ENCODE peak calls at places on chromosome 11, in six cellular contexts. One of them, this sample, is unnamed.

GRCh38 chr11:35116762-35117588 is 22.0 kb upstream of the CD44 start:
- DNase-seq in OCI-LY7: no peak
- DNase-seq in non-pigmented ciliary epithelial cell: no peak
- DNase-seq in H9: no peak
- DNase-seq in chondrocyte: no peak
- DNase-seq in activated T-cell treated with anti-CD3 and anti-CD28 coated beads for 1 hour: no peak
- DNase-seq in this sample: no peak

GRCh38 chr11:88231894-88232482 is 56.7 kb upstream of the RAB38 start:
- DNase-seq in OCI-LY7: peak
- DNase-seq in non-pigmented ciliary epithelial cell: peak
- DNase-seq in H9: no peak
- DNase-seq in chondrocyte: no peak
- DNase-seq in activated T-cell treated with anti-CD3 and anti-CD28 coated beads for 1 hour: no peak
- DNase-seq in this sample: no peak

GRCh38 chr11:16086229-16086628 is 270.1 kb downstream of the SOX6 start:
- DNase-seq in OCI-LY7: no peak
- DNase-seq in non-pigmented ciliary epithelial cell: no peak
- DNase-seq in H9: no peak
- DNase-seq in chondrocyte: no peak
- DNase-seq in activated T-cell treated with anti-CD3 and anti-CD28 coated beads for 1 hour: no peak
- DNase-seq in this sample: peak

GRCh38 chr11:126415669-126416420 is 60.4 kb downstream of the ST3GAL4 start:
- DNase-seq in OCI-LY7: no peak
- DNase-seq in non-pigmented ciliary epithelial cell: no peak
- DNase-seq in H9: no peak
- DNase-seq in chondrocyte: no peak
- DNase-seq in activated T-cell treated with anti-CD3 and anti-CD28 coated beads for 1 hour: no peak
- DNase-seq in this sample: no peak

GRCh38 chr11:1391165-1392010 is 1.7 kb downstream of the BRSK2 start:
- DNase-seq in OCI-LY7: no peak
- DNase-seq in non-pigmented ciliary epithelial cell: no peak
- DNase-seq in H9: peak
- DNase-seq in chondrocyte: no peak
- DNase-seq in activated T-cell treated with anti-CD3 and anti-CD28 coated beads for 1 hour: no peak
- DNase-seq in this sample: no peak

GRCh38 chr11:106424111-106424510 is 346.6 kb downstream of the AASDHPPT start:
- DNase-seq in OCI-LY7: no peak
- DNase-seq in non-pigmented ciliary epithelial cell: peak
- DNase-seq in H9: no peak
- DNase-seq in chondrocyte: no peak
- DNase-seq in activated T-cell treated with anti-CD3 and anti-CD28 coated beads for 1 hour: no peak
- DNase-seq in this sample: peak

GRCh38 chr11:73493838-73494598 is 103.9 kb downstream of the FAM168A start:
- DNase-seq in OCI-LY7: no peak
- DNase-seq in non-pigmented ciliary epithelial cell: peak
- DNase-seq in H9: peak
- DNase-seq in chondrocyte: no peak
- DNase-seq in activated T-cell treated with anti-CD3 and anti-CD28 coated beads for 1 hour: no peak
- DNase-seq in this sample: no peak

GRCh38 chr11:75350743-75351540 is 519 bp downstream of the ARRB1 start:
- DNase-seq in OCI-LY7: no peak
- DNase-seq in non-pigmented ciliary epithelial cell: no peak
- DNase-seq in H9: peak
- DNase-seq in chondrocyte: no peak
- DNase-seq in activated T-cell treated with anti-CD3 and anti-CD28 coated beads for 1 hour: peak
- DNase-seq in this sample: no peak

GRCh38 chr11:58028687-58029411 is 1.9 kb upstream of the OR6Q1 start:
- DNase-seq in OCI-LY7: no peak
- DNase-seq in non-pigmented ciliary epithelial cell: no peak
- DNase-seq in H9: no peak
- DNase-seq in chondrocyte: no peak
- DNase-seq in activated T-cell treated with anti-CD3 and anti-CD28 coated beads for 1 hour: no peak
- DNase-seq in this sample: no peak

GRCh38 chr11:2551131-2551530 is 106.3 kb downstream of the KCNQ1 start:
- DNase-seq in OCI-LY7: no peak
- DNase-seq in non-pigmented ciliary epithelial cell: no peak
- DNase-seq in H9: no peak
- DNase-seq in chondrocyte: peak
- DNase-seq in activated T-cell treated with anti-CD3 and anti-CD28 coated beads for 1 hour: no peak
- DNase-seq in this sample: peak

GRCh38 chr11:111573821-111574249 is 28.4 kb upstream of the SIK2 start:
- DNase-seq in OCI-LY7: no peak
- DNase-seq in non-pigmented ciliary epithelial cell: no peak
- DNase-seq in H9: no peak
- DNase-seq in chondrocyte: no peak
- DNase-seq in activated T-cell treated with anti-CD3 and anti-CD28 coated beads for 1 hour: no peak
- DNase-seq in this sample: no peak

GRCh38 chr11:117068303-117068860 is 29.8 kb downstream of the SIK3 start:
- DNase-seq in OCI-LY7: no peak
- DNase-seq in non-pigmented ciliary epithelial cell: no peak
- DNase-seq in H9: no peak
- DNase-seq in chondrocyte: no peak
- DNase-seq in activated T-cell treated with anti-CD3 and anti-CD28 coated beads for 1 hour: no peak
- DNase-seq in this sample: no peak

GRCh38 chr11:95229199-95230053 is 1.6 kb downstream of the SESN3 start:
- DNase-seq in OCI-LY7: no peak
- DNase-seq in non-pigmented ciliary epithelial cell: no peak
- DNase-seq in H9: no peak
- DNase-seq in chondrocyte: no peak
- DNase-seq in activated T-cell treated with anti-CD3 and anti-CD28 coated beads for 1 hour: no peak
- DNase-seq in this sample: no peak

GRCh38 chr11:115098037-115098436 is 406.2 kb downstream of the CADM1 start:
- DNase-seq in OCI-LY7: no peak
- DNase-seq in non-pigmented ciliary epithelial cell: no peak
- DNase-seq in H9: no peak
- DNase-seq in chondrocyte: no peak
- DNase-seq in activated T-cell treated with anti-CD3 and anti-CD28 coated beads for 1 hour: no peak
- DNase-seq in this sample: no peak

GRCh38 chr11:788953-789940 is 643 bp downstream of the CEND1 start:
- DNase-seq in OCI-LY7: peak
- DNase-seq in non-pigmented ciliary epithelial cell: no peak
- DNase-seq in H9: no peak
- DNase-seq in chondrocyte: no peak
- DNase-seq in activated T-cell treated with anti-CD3 and anti-CD28 coated beads for 1 hour: no peak
- DNase-seq in this sample: no peak

GRCh38 chr11:31369348-31370329 is at the start of the genes DCDC1 and DNAJC24:
- DNase-seq in OCI-LY7: peak
- DNase-seq in non-pigmented ciliary epithelial cell: peak
- DNase-seq in H9: peak
- DNase-seq in chondrocyte: peak
- DNase-seq in activated T-cell treated with anti-CD3 and anti-CD28 coated beads for 1 hour: peak
- DNase-seq in this sample: peak

GRCh38 chr11:75291741-75292140 is 51.2 kb downstream of the TPBGL start:
- DNase-seq in OCI-LY7: no peak
- DNase-seq in non-pigmented ciliary epithelial cell: no peak
- DNase-seq in H9: no peak
- DNase-seq in chondrocyte: no peak
- DNase-seq in activated T-cell treated with anti-CD3 and anti-CD28 coated beads for 1 hour: no peak
- DNase-seq in this sample: no peak

GRCh38 chr11:47899801-47900200 is 51.7 kb upstream of the NUP160 start:
- DNase-seq in OCI-LY7: peak
- DNase-seq in non-pigmented ciliary epithelial cell: no peak
- DNase-seq in H9: no peak
- DNase-seq in chondrocyte: no peak
- DNase-seq in activated T-cell treated with anti-CD3 and anti-CD28 coated beads for 1 hour: no peak
- DNase-seq in this sample: no peak

GRCh38 chr11:111960916-111961315 is 23.8 kb downstream of the DIXDC1 start:
- DNase-seq in OCI-LY7: no peak
- DNase-seq in non-pigmented ciliary epithelial cell: no peak
- DNase-seq in H9: peak
- DNase-seq in chondrocyte: no peak
- DNase-seq in activated T-cell treated with anti-CD3 and anti-CD28 coated beads for 1 hour: no peak
- DNase-seq in this sample: peak

GRCh38 chr11:76918941-76919386 is 58.2 kb downstream of the ACER3 start:
- DNase-seq in OCI-LY7: peak
- DNase-seq in non-pigmented ciliary epithelial cell: peak
- DNase-seq in H9: no peak
- DNase-seq in chondrocyte: no peak
- DNase-seq in activated T-cell treated with anti-CD3 and anti-CD28 coated beads for 1 hour: no peak
- DNase-seq in this sample: no peak

GRCh38 chr11:120536091-120536796 is 24.7 kb downstream of the GRIK4 start:
- DNase-seq in OCI-LY7: no peak
- DNase-seq in non-pigmented ciliary epithelial cell: no peak
- DNase-seq in H9: no peak
- DNase-seq in chondrocyte: no peak
- DNase-seq in activated T-cell treated with anti-CD3 and anti-CD28 coated beads for 1 hour: no peak
- DNase-seq in this sample: no peak

GRCh38 chr11:126430581-126431320 is 75.3 kb downstream of the ST3GAL4 start:
- DNase-seq in OCI-LY7: no peak
- DNase-seq in non-pigmented ciliary epithelial cell: no peak
- DNase-seq in H9: no peak
- DNase-seq in chondrocyte: no peak
- DNase-seq in activated T-cell treated with anti-CD3 and anti-CD28 coated beads for 1 hour: no peak
- DNase-seq in this sample: no peak

GRCh38 chr11:21572210-21572609 is 620.7 kb upstream of the ANO5 start:
- DNase-seq in OCI-LY7: no peak
- DNase-seq in non-pigmented ciliary epithelial cell: no peak
- DNase-seq in H9: no peak
- DNase-seq in chondrocyte: no peak
- DNase-seq in activated T-cell treated with anti-CD3 and anti-CD28 coated beads for 1 hour: no peak
- DNase-seq in this sample: no peak

GRCh38 chr11:124669193-124669592 is 4.3 kb downstream of the SIAE start:
- DNase-seq in OCI-LY7: peak
- DNase-seq in non-pigmented ciliary epithelial cell: no peak
- DNase-seq in H9: peak
- DNase-seq in chondrocyte: no peak
- DNase-seq in activated T-cell treated with anti-CD3 and anti-CD28 coated beads for 1 hour: peak
- DNase-seq in this sample: no peak

GRCh38 chr11:57903441-57904123 is 120.1 kb upstream of the OR9Q1 start:
- DNase-seq in OCI-LY7: no peak
- DNase-seq in non-pigmented ciliary epithelial cell: no peak
- DNase-seq in H9: no peak
- DNase-seq in chondrocyte: no peak
- DNase-seq in activated T-cell treated with anti-CD3 and anti-CD28 coated beads for 1 hour: peak
- DNase-seq in this sample: peak

GRCh38 chr11:96055706-96056387 is 131.9 kb upstream of the MTMR2 start:
- DNase-seq in OCI-LY7: no peak
- DNase-seq in non-pigmented ciliary epithelial cell: peak
- DNase-seq in H9: no peak
- DNase-seq in chondrocyte: no peak
- DNase-seq in activated T-cell treated with anti-CD3 and anti-CD28 coated beads for 1 hour: no peak
- DNase-seq in this sample: no peak

GRCh38 chr11:61370349-61371005 is 8.3 kb downstream of the TMEM138 start:
- DNase-seq in OCI-LY7: no peak
- DNase-seq in non-pigmented ciliary epithelial cell: no peak
- DNase-seq in H9: no peak
- DNase-seq in chondrocyte: no peak
- DNase-seq in activated T-cell treated with anti-CD3 and anti-CD28 coated beads for 1 hour: no peak
- DNase-seq in this sample: no peak

GRCh38 chr11:125944350-125945010 is 1.4 kb upstream of the VSIG10L2 start:
- DNase-seq in OCI-LY7: no peak
- DNase-seq in non-pigmented ciliary epithelial cell: no peak
- DNase-seq in H9: no peak
- DNase-seq in chondrocyte: no peak
- DNase-seq in activated T-cell treated with anti-CD3 and anti-CD28 coated beads for 1 hour: no peak
- DNase-seq in this sample: no peak

GRCh38 chr11:64877390-64878222 is 815 bp downstream of the EHD1 start:
- DNase-seq in OCI-LY7: peak
- DNase-seq in non-pigmented ciliary epithelial cell: no peak
- DNase-seq in H9: no peak
- DNase-seq in chondrocyte: peak
- DNase-seq in activated T-cell treated with anti-CD3 and anti-CD28 coated beads for 1 hour: no peak
- DNase-seq in this sample: peak

GRCh38 chr11:26025680-26026079 is 306.2 kb upstream of the ANO3 start:
- DNase-seq in OCI-LY7: no peak
- DNase-seq in non-pigmented ciliary epithelial cell: no peak
- DNase-seq in H9: no peak
- DNase-seq in chondrocyte: no peak
- DNase-seq in activated T-cell treated with anti-CD3 and anti-CD28 coated beads for 1 hour: no peak
- DNase-seq in this sample: no peak

GRCh38 chr11:75673977-75674582 is 5.2 kb upstream of the MAP6 start:
- DNase-seq in OCI-LY7: peak
- DNase-seq in non-pigmented ciliary epithelial cell: no peak
- DNase-seq in H9: no peak
- DNase-seq in chondrocyte: no peak
- DNase-seq in activated T-cell treated with anti-CD3 and anti-CD28 coated beads for 1 hour: no peak
- DNase-seq in this sample: no peak

GRCh38 chr11:73386026-73386425 is 9.8 kb downstream of the RELT start:
- DNase-seq in OCI-LY7: peak
- DNase-seq in non-pigmented ciliary epithelial cell: no peak
- DNase-seq in H9: no peak
- DNase-seq in chondrocyte: no peak
- DNase-seq in activated T-cell treated with anti-CD3 and anti-CD28 coated beads for 1 hour: no peak
- DNase-seq in this sample: no peak

GRCh38 chr11:57597461-57597892 is at the start of gene SERPING1:
- DNase-seq in OCI-LY7: no peak
- DNase-seq in non-pigmented ciliary epithelial cell: no peak
- DNase-seq in H9: no peak
- DNase-seq in chondrocyte: no peak
- DNase-seq in activated T-cell treated with anti-CD3 and anti-CD28 coated beads for 1 hour: no peak
- DNase-seq in this sample: no peak

GRCh38 chr11:94417386-94417987 is 16.3 kb upstream of the GPR83 start:
- DNase-seq in OCI-LY7: peak
- DNase-seq in non-pigmented ciliary epithelial cell: no peak
- DNase-seq in H9: no peak
- DNase-seq in chondrocyte: no peak
- DNase-seq in activated T-cell treated with anti-CD3 and anti-CD28 coated beads for 1 hour: no peak
- DNase-seq in this sample: no peak

GRCh38 chr11:116853461-116854073 is 16.1 kb upstream of the APOA1 start:
- DNase-seq in OCI-LY7: peak
- DNase-seq in non-pigmented ciliary epithelial cell: peak
- DNase-seq in H9: no peak
- DNase-seq in chondrocyte: no peak
- DNase-seq in activated T-cell treated with anti-CD3 and anti-CD28 coated beads for 1 hour: no peak
- DNase-seq in this sample: no peak

GRCh38 chr11:19935507-19935906 is 222.9 kb downstream of the NAV2 start:
- DNase-seq in OCI-LY7: no peak
- DNase-seq in non-pigmented ciliary epithelial cell: no peak
- DNase-seq in H9: peak
- DNase-seq in chondrocyte: no peak
- DNase-seq in activated T-cell treated with anti-CD3 and anti-CD28 coated beads for 1 hour: no peak
- DNase-seq in this sample: no peak

GRCh38 chr11:14202263-14203173 is 156.5 kb downstream of the RRAS2 start:
- DNase-seq in OCI-LY7: peak
- DNase-seq in non-pigmented ciliary epithelial cell: no peak
- DNase-seq in H9: no peak
- DNase-seq in chondrocyte: no peak
- DNase-seq in activated T-cell treated with anti-CD3 and anti-CD28 coated beads for 1 hour: no peak
- DNase-seq in this sample: no peak

GRCh38 chr11:120198787-120199469 is 11.9 kb upstream of the OAF start:
- DNase-seq in OCI-LY7: no peak
- DNase-seq in non-pigmented ciliary epithelial cell: no peak
- DNase-seq in H9: no peak
- DNase-seq in chondrocyte: peak
- DNase-seq in activated T-cell treated with anti-CD3 and anti-CD28 coated beads for 1 hour: no peak
- DNase-seq in this sample: no peak

GRCh38 chr11:26507229-26507628 is 64.8 kb downstream of the MUC15 start:
- DNase-seq in OCI-LY7: no peak
- DNase-seq in non-pigmented ciliary epithelial cell: no peak
- DNase-seq in H9: no peak
- DNase-seq in chondrocyte: no peak
- DNase-seq in activated T-cell treated with anti-CD3 and anti-CD28 coated beads for 1 hour: no peak
- DNase-seq in this sample: no peak